ENCODE peak calls at places on chromosomes 5 and 9, in four cellular contexts. K is Caco-2, H is SJCRH30, G is adipocyte. N is an unnamed sample. For H3K4me1, the result is how much of the 10 kb centered on the place peaks cover.

GRCh38 chr5:76174101-76174500 is 90.9 kb downstream of the SV2C start:
- DNase-seq in G (no peak), H (no peak), K (no peak), N (no peak)

GRCh38 chr5:110865400-110866094 is 126.7 kb downstream of the SLC25A46 start:
- DNase-seq in K (peak), H (peak), G (peak), N (peak)

GRCh38 chr9:137757613-137758029 is 120.0 kb upstream of the CACNA1B start:
- DNase-seq in G (peak), K (no peak), H (peak), N (no peak)

GRCh38 chr9:117411547-117411946 is 3.3 kb downstream of the ASTN2 start:
- DNase-seq in K (peak), H (peak), G (no peak), N (peak)

GRCh38 chr9:129395633-129396364 is 217.7 kb upstream of the IER5L start:
- DNase-seq in H (no peak), G (no peak), K (no peak), N (no peak)

GRCh38 chr5:165149439-165149838 is 1644.0 kb downstream of the MAT2B start:
- DNase-seq in G (no peak), H (no peak), K (no peak), N (no peak)

GRCh38 chr9:86487222-86487841 is 133.1 kb upstream of the TUT7 start:
- DNase-seq in G (peak), H (peak), K (no peak), N (no peak)

GRCh38 chr9:29514862-29515261 is 1941.6 kb upstream of the C9orf72 start:
- DNase-seq in K (no peak), H (no peak), G (no peak), N (no peak)

GRCh38 chr9:21690561-21690960 is 111.9 kb upstream of the MTAP start:
- DNase-seq in K (no peak), H (no peak), G (peak), N (no peak)

GRCh38 chr5:17314907-17315471 is 97.6 kb downstream of the BASP1 start:
- DNase-seq in H (no peak), K (no peak), G (peak), N (no peak)

GRCh38 chr5:79074641-79075040 is 5.1 kb downstream of the BHMT2 start:
- DNase-seq in K (no peak), G (peak), H (no peak), N (no peak)

GRCh38 chr5:45454114-45454513 is 242.1 kb downstream of the HCN1 start:
- DNase-seq in K (peak), H (peak), G (peak), N (peak)

GRCh38 chr9:134961331-134962064 is 43.8 kb upstream of the FCN1 start:
- DNase-seq in G (no peak), K (no peak), H (no peak), N (no peak)

GRCh38 chr5:64506567-64507321 is 929 bp downstream of the RGS7BP start:
- DNase-seq in G (no peak), H (no peak), K (no peak), N (no peak)

GRCh38 chr5:145509336-145510150 is 325.6 kb downstream of the PRELID2 start:
- DNase-seq in K (no peak), G (no peak), H (no peak), N (no peak)

GRCh38 chr5:79069488-79070001 is at the start of the genes BHMT2 and DMGDH:
- DNase-seq in K (no peak), H (no peak), G (peak), N (no peak)

GRCh38 chr9:85228111-85228855 is 513.5 kb downstream of the AGTPBP1 start:
- DNase-seq in K (no peak), G (no peak), H (no peak), N (no peak)

GRCh38 chr5:108521841-108522506 is 140.1 kb upstream of the FBXL17 start:
- DNase-seq in K (peak), G (peak), H (peak), N (peak)

DNA sequence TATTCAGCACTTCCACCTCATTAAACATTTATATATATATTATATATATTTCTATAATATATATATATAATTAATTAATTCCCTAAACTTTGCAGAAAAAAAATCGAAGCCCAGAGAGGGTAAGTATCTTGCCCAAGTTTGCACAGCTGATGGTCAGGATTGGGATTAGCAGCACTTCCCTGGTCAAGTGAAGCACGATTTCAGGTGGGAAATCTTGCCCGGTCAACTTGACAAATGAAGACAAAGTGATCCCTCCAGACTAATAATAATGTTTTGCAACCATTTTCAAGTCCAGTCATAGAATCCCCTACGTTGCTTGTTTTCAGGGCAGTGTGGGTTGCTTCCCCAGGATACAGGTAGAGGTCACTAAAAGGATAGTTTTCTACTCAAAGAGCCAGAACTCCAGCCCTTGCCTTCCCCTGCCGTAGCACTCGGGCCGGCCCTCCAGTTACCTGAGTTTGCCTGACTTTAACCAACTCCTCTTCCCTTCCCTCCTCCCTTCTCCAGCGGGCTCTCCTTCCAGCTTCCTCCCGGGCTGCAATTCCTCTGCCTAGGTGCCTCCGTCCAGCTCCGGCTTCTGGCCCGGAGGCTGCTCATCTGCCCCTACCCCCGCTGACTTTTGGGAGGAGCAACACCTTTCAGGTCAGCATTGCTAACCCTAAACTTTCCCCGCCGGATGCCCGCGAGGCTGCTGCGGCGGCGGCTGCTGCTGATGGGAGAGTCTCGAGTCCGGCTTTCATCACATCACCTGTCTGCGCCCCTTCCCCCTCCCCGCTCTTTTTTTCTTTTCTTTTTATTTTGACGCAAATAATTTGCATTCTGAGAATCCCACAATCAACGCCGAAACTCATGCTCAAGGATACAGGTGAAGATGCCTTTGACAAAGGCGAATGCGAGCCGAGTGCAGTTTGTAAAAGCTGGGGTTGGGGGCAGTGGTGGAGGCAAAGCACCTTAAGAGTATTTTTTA is 928 bp downstream of the PRLR start:
- DNase-seq in K (peak), G (no peak), H (no peak), N (peak)
- H3K4me3 ChIP-seq in K (peak), G (peak), H (no peak), N (peak)

GRCh38 chr9:110130791-110131416 is 77.1 kb downstream of the C9orf152 start:
- DNase-seq in G (no peak), K (no peak), H (no peak), N (no peak)
- H3K4me1 ChIP-seq in G (half or more), K (under half), H (under half), N (under half)

GRCh38 chr5:38289457-38289856 is 31.1 kb downstream of the EGFLAM start:
- DNase-seq in K (no peak), G (no peak), H (no peak), N (no peak)

GRCh38 chr5:38287124-38287523 is 28.8 kb downstream of the EGFLAM start:
- DNase-seq in K (no peak), G (no peak), H (no peak), N (no peak)

GRCh38 chr5:38286038-38286437 is 27.7 kb downstream of the EGFLAM start:
- DNase-seq in K (no peak), H (no peak), G (no peak), N (no peak)

GRCh38 chr5:38284378-38284777 is 26.0 kb downstream of the EGFLAM start:
- DNase-seq in H (no peak), K (no peak), G (no peak), N (no peak)

GRCh38 chr5:38285226-38285625 is 26.9 kb downstream of the EGFLAM start:
- DNase-seq in K (no peak), G (no peak), H (no peak), N (no peak)
- H3K4me3 ChIP-seq in K (no peak), G (no peak), H (no peak), N (no peak)

GRCh38 chr9:132407196-132407595 is 556 bp upstream of the TTF1 start:
- DNase-seq in H (no peak), K (no peak), G (no peak), N (no peak)

GRCh38 chr9:132408521-132408920 is 1.5 kb upstream of the CFAP77 start:
- DNase-seq in H (no peak), K (no peak), G (no peak), N (no peak)

GRCh38 chr9:132404228-132404881 is 2.3 kb downstream of the TTF1 start:
- DNase-seq in G (no peak), K (no peak), H (peak), N (no peak)

GRCh38 chr9:132409828-132410528 is at the start of gene CFAP77:
- DNase-seq in K (peak), G (peak), H (no peak), N (peak)

GRCh38 chr9:132406554-132407122 is at the start of gene TTF1:
- DNase-seq in K (peak), H (peak), G (peak), N (peak)
- H3K4me1 ChIP-seq in K (under half), H (under half), G (under half), N (under half)

GRCh38 chr5:24491482-24491881 is 153.3 kb downstream of the CDH10 start:
- DNase-seq in H (no peak), G (no peak), K (no peak), N (no peak)
- H3K4me3 ChIP-seq in H (no peak), G (no peak), K (no peak), N (no peak)

DNA sequence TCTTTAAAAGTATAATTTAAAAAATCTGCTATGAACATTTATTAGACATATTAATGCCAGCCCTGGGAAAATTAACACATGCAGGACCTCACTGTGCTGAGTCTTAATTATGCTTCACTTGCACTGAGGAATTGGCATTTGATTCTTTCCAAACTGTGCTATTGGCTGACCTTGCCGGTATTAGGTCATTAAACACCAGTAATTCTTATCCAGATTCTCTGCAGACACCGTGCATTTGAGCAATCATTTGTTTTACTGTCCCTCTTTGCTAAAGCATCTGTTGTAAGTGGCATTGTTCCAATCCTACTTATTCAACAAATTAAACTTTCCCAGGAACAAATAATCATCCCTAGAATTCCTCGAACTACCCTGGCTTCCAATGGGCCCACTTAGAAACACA is 144.9 kb downstream of the SLC12A2 start:
- DNase-seq in K (no peak), G (no peak), H (no peak), N (no peak)
- H3K4me1 ChIP-seq in K (under half), G (under half), H (under half), N (under half)

N was measured in mucosa of descending colon.